ENCODE peak calls at places on chromosome 15, in five cellular contexts. O, D, G, U and T are unnamed samples.

GRCh38 chr15:69275933-69276565 is 22.7 kb upstream of the PAQR5 start:
- DNase-seq in G (no peak), D (no peak), O (no peak), U (no peak), T (no peak)

GRCh38 chr15:75063889-75064288 is 40.5 kb downstream of the PPCDC start:
- DNase-seq in G (no peak), O (no peak), D (no peak), U (peak), T (no peak)

GRCh38 chr15:80613762-80614365 is 81.2 kb upstream of the ABHD17C start:
- DNase-seq in U (no peak), D (no peak), O (no peak), G (no peak), T (no peak)

GRCh38 chr15:33587773-33588172 is 277.0 kb downstream of the RYR3 start:
- DNase-seq in U (no peak), O (no peak), D (peak), G (no peak), T (no peak)

GRCh38 chr15:42919794-42920280 is 741 bp downstream of the TTBK2 start:
- DNase-seq in O (no peak), G (peak), U (no peak), D (peak), T (peak)

GRCh38 chr15:67521770-67522568 is 1.0 kb downstream of the C15orf61 start:
- DNase-seq in O (no peak), G (no peak), U (no peak), D (peak), T (no peak)

GRCh38 chr15:91263632-91264477 is 163.8 kb downstream of the SV2B start:
- DNase-seq in U (no peak), D (peak), G (no peak), O (no peak), T (no peak)

GRCh38 chr15:94421711-94422110 is 190.3 kb downstream of the MCTP2 start:
- DNase-seq in U (no peak), D (no peak), G (no peak), O (no peak), T (no peak)

GRCh38 chr15:46343527-46343926 is 708.7 kb downstream of the SQOR start:
- DNase-seq in O (no peak), U (no peak), G (no peak), D (no peak), T (no peak)

GRCh38 chr15:22936577-22937472 is 43.3 kb downstream of the CYFIP1 start:
- DNase-seq in D (no peak), U (no peak), G (no peak), O (no peak), T (no peak)

GRCh38 chr15:76968310-76968709 is 26.6 kb upstream of the PSTPIP1 start:
- DNase-seq in O (no peak), G (no peak), U (no peak), D (peak), T (no peak)

GRCh38 chr15:59616390-59616789 is 4.8 kb downstream of the GCNT3 start:
- DNase-seq in G (no peak), O (peak), U (no peak), D (no peak), T (no peak)

GRCh38 chr15:63296195-63296594 is 18.8 kb downstream of the APH1B start:
- DNase-seq in G (no peak), U (no peak), O (no peak), D (no peak), T (no peak)

GRCh38 chr15:71275098-71275497 is 159.8 kb downstream of the THSD4 start:
- DNase-seq in U (no peak), O (no peak), D (peak), G (no peak), T (no peak)

GRCh38 chr15:99443768-99444446 is 121.9 kb upstream of the MEF2A start:
- DNase-seq in O (no peak), D (no peak), G (no peak), U (no peak), T (no peak)

GRCh38 chr15:79858469-79858868 is 38.3 kb downstream of the MTHFS start:
- DNase-seq in G (no peak), D (peak), O (no peak), U (no peak), T (no peak)

GRCh38 chr15:88981244-88982215 is 68.4 kb upstream of the MFGE8 start:
- DNase-seq in U (no peak), O (no peak), G (no peak), D (no peak), T (no peak)

GRCh38 chr15:52171386-52171785 is 19.8 kb downstream of the GNB5 start:
- DNase-seq in U (peak), G (no peak), D (peak), O (no peak), T (no peak)

GRCh38 chr15:72339777-72340177 is 19.8 kb upstream of the CELF6 start:
- DNase-seq in G (no peak), U (no peak), O (no peak), D (peak), T (no peak)

GRCh38 chr15:67592245-67592644 is 49.7 kb downstream of the MAP2K5 start:
- DNase-seq in O (no peak), U (no peak), G (no peak), D (no peak), T (no peak)

GRCh38 chr15:35624881-35625280 is 78.9 kb upstream of the DPH6 start:
- DNase-seq in O (no peak), D (peak), G (no peak), U (no peak), T (no peak)

GRCh38 chr15:63500265-63501250 is 3.8 kb upstream of the USP3 start:
- DNase-seq in G (no peak), D (no peak), O (peak), U (peak), T (no peak)

GRCh38 chr15:61196711-61197110 is 32.4 kb downstream of the RORA start:
- DNase-seq in G (no peak), D (no peak), U (no peak), O (no peak), T (no peak)

GRCh38 chr15:77617507-77618285 is 15.0 kb downstream of the LINGO1 start:
- DNase-seq in G (no peak), O (peak), U (no peak), D (peak), T (no peak)

GRCh38 chr15:76259392-76259791 is 51.9 kb downstream of the ETFA start:
- DNase-seq in U (no peak), G (no peak), O (no peak), D (no peak), T (no peak)

GRCh38 chr15:64334530-64334929 is 21.4 kb downstream of the CSNK1G1 start:
- DNase-seq in U (no peak), D (no peak), G (peak), O (no peak), T (no peak)

GRCh38 chr15:63381301-63382192 is at the start of gene CA12:
- DNase-seq in U (no peak), D (peak), G (no peak), O (peak), T (no peak)

GRCh38 chr15:29924750-29925149 is 102.5 kb upstream of the TJP1 start:
- DNase-seq in G (no peak), O (peak), U (no peak), D (peak), T (no peak)

GRCh38 chr15:43285609-43286037 is 18.9 kb upstream of the TGM5 start:
- DNase-seq in G (peak), U (peak), D (peak), O (peak), T (no peak)

GRCh38 chr15:29364429-29365078 is 94.9 kb upstream of the NSMCE3 start:
- DNase-seq in G (no peak), D (peak), O (no peak), U (no peak), T (no peak)

GRCh38 chr15:34855397-34855796 is 60.0 kb upstream of the ACTC1 start:
- DNase-seq in O (no peak), D (peak), U (no peak), G (no peak), T (no peak)

GRCh38 chr15:40906947-40907802 is 12.9 kb downstream of the VPS18 start:
- DNase-seq in O (no peak), D (peak), U (no peak), G (no peak), T (no peak)

GRCh38 chr15:56496635-56497034 is 31.7 kb upstream of the MNS1 start:
- DNase-seq in G (no peak), O (peak), D (peak), U (no peak), T (no peak)

GRCh38 chr15:56215769-56216168 is 27.9 kb downstream of the RFX7 start:
- DNase-seq in D (peak), U (no peak), G (no peak), O (no peak), T (no peak)

GRCh38 chr15:49989498-49989897 is 129.5 kb downstream of the ATP8B4 start:
- DNase-seq in D (no peak), U (no peak), O (no peak), G (no peak), T (no peak)

GRCh38 chr15:33242165-33242564 is 47.7 kb upstream of the FMN1 start:
- DNase-seq in O (peak), D (peak), U (no peak), G (no peak), T (no peak)

GRCh38 chr15:80266113-80266512 is 14.1 kb upstream of the CTXND1 start:
- DNase-seq in G (no peak), D (no peak), U (no peak), O (no peak), T (no peak)

GRCh38 chr15:95162967-95163531 is 931.7 kb downstream of the MCTP2 start:
- DNase-seq in O (no peak), G (no peak), U (no peak), D (peak), T (peak)